ENCODE peak calls at places on chromosomes 13 and 19, in five cellular contexts. One of them, this sample, is unnamed.

GRCh38 chr19:47309608-47310007 is at the start of gene C5AR1:
- DNase-seq in esophagus squamous epithelium: no peak
- DNase-seq in fibroblast of lung: no peak
- DNase-seq in CD8-positive, alpha-beta T cell: no peak
- DNase-seq in MG63: no peak
- DNase-seq in this sample: no peak

GRCh38 chr13:94173312-94173854 is 306.1 kb downstream of the DCT start:
- DNase-seq in esophagus squamous epithelium: no peak
- DNase-seq in fibroblast of lung: peak; percentile 93
- DNase-seq in MG63: no peak
- DNase-seq in CD8-positive, alpha-beta T cell: no peak
- DNase-seq in this sample: no peak

GRCh38 chr13:25872871-25873607 is 178.8 kb downstream of the SHISA2 start:
- DNase-seq in fibroblast of lung: peak; percentile 36
- DNase-seq in esophagus squamous epithelium: no peak
- DNase-seq in MG63: no peak
- DNase-seq in CD8-positive, alpha-beta T cell: no peak
- DNase-seq in this sample: no peak

GRCh38 chr19:51342631-51343569 is 961 bp upstream of the VSIG10L start:
- DNase-seq in fibroblast of lung: no peak
- DNase-seq in CD8-positive, alpha-beta T cell: no peak
- DNase-seq in esophagus squamous epithelium: no peak
- DNase-seq in MG63: no peak
- DNase-seq in this sample: no peak

GRCh38 chr13:64239372-64239771 is 2823.7 kb upstream of the PCDH20 start:
- DNase-seq in esophagus squamous epithelium: no peak
- DNase-seq in fibroblast of lung: peak; percentile 82
- DNase-seq in MG63: no peak
- DNase-seq in CD8-positive, alpha-beta T cell: no peak
- DNase-seq in this sample: no peak

GRCh38 chr13:59464926-59465325 is 698.8 kb downstream of the DIAPH3 start:
- DNase-seq in MG63: no peak
- DNase-seq in CD8-positive, alpha-beta T cell: no peak
- DNase-seq in fibroblast of lung: no peak
- DNase-seq in esophagus squamous epithelium: no peak
- DNase-seq in this sample: no peak

GRCh38 chr19:58361900-58362271 is 665 bp downstream of the ZNF497 start:
- DNase-seq in fibroblast of lung: no peak
- DNase-seq in CD8-positive, alpha-beta T cell: peak; percentile 47
- DNase-seq in MG63: peak; percentile 70
- DNase-seq in esophagus squamous epithelium: no peak
- DNase-seq in this sample: peak; percentile 74

GRCh38 chr13:29140277-29140676 is 320.1 kb downstream of the MTUS2 start:
- DNase-seq in fibroblast of lung: peak; percentile 0
- DNase-seq in CD8-positive, alpha-beta T cell: no peak
- DNase-seq in esophagus squamous epithelium: no peak
- DNase-seq in MG63: peak; percentile 41
- DNase-seq in this sample: no peak

GRCh38 chr19:49932731-49933131 is 3.4 kb upstream of the NUP62 start:
- DNase-seq in CD8-positive, alpha-beta T cell: peak; percentile 63
- DNase-seq in MG63: no peak
- DNase-seq in fibroblast of lung: no peak
- DNase-seq in esophagus squamous epithelium: no peak
- DNase-seq in this sample: no peak

GRCh38 chr19:48874309-48875135 is 2.3 kb downstream of the PPP1R15A start:
- DNase-seq in esophagus squamous epithelium: no peak
- DNase-seq in CD8-positive, alpha-beta T cell: no peak
- DNase-seq in fibroblast of lung: peak; percentile 76
- DNase-seq in MG63: peak; percentile 81
- DNase-seq in this sample: no peak

GRCh38 chr19:55301459-55302331 is 17.9 kb downstream of the BRSK1 start:
- DNase-seq in esophagus squamous epithelium: no peak
- DNase-seq in CD8-positive, alpha-beta T cell: peak; percentile 90
- DNase-seq in fibroblast of lung: peak; percentile 47
- DNase-seq in MG63: peak; percentile 71
- DNase-seq in this sample: peak; percentile 66

GRCh38 chr19:412356-413355 is 3.7 kb upstream of the C2CD4C start:
- DNase-seq in MG63: no peak
- DNase-seq in fibroblast of lung: no peak
- DNase-seq in esophagus squamous epithelium: no peak
- DNase-seq in CD8-positive, alpha-beta T cell: peak; percentile 5
- DNase-seq in this sample: no peak

GRCh38 chr19:387777-388176 is 21.2 kb downstream of the C2CD4C start:
- DNase-seq in esophagus squamous epithelium: no peak
- DNase-seq in fibroblast of lung: no peak
- DNase-seq in CD8-positive, alpha-beta T cell: no peak
- DNase-seq in MG63: no peak
- DNase-seq in this sample: no peak

GRCh38 chr13:97285221-97285955 is 63.3 kb downstream of the MBNL2 start:
- DNase-seq in MG63: no peak
- DNase-seq in CD8-positive, alpha-beta T cell: no peak
- DNase-seq in fibroblast of lung: peak; percentile 17
- DNase-seq in esophagus squamous epithelium: no peak
- DNase-seq in this sample: no peak

GRCh38 chr13:78241278-78241919 is 322.8 kb upstream of the EDNRB start:
- DNase-seq in esophagus squamous epithelium: no peak
- DNase-seq in CD8-positive, alpha-beta T cell: no peak
- DNase-seq in fibroblast of lung: peak; percentile 12
- DNase-seq in MG63: peak; percentile 23
- DNase-seq in this sample: peak; percentile 87

GRCh38 chr19:29491491-29491890 is 34.3 kb upstream of the VSTM2B start:
- DNase-seq in MG63: no peak
- DNase-seq in esophagus squamous epithelium: no peak
- DNase-seq in CD8-positive, alpha-beta T cell: no peak
- DNase-seq in fibroblast of lung: no peak
- DNase-seq in this sample: no peak

GRCh38 chr13:99916366-99917103 is 55.0 kb downstream of the ZIC5 start:
- DNase-seq in fibroblast of lung: peak; percentile 59
- DNase-seq in MG63: no peak
- DNase-seq in esophagus squamous epithelium: no peak
- DNase-seq in CD8-positive, alpha-beta T cell: no peak
- DNase-seq in this sample: peak; percentile 18

GRCh38 chr19:33621811-33622504 is at the start of gene CHST8:
- DNase-seq in MG63: peak; percentile 45
- DNase-seq in fibroblast of lung: peak; percentile 44
- DNase-seq in esophagus squamous epithelium: no peak
- DNase-seq in CD8-positive, alpha-beta T cell: no peak
- DNase-seq in this sample: peak; percentile 77

GRCh38 chr19:42111811-42112210 is 20.4 kb downstream of the POU2F2 start:
- DNase-seq in CD8-positive, alpha-beta T cell: no peak
- DNase-seq in esophagus squamous epithelium: no peak
- DNase-seq in MG63: no peak
- DNase-seq in fibroblast of lung: peak; percentile 76
- DNase-seq in this sample: no peak

GRCh38 chr19:492091-492531 is 4.2 kb upstream of the MADCAM1 start:
- DNase-seq in CD8-positive, alpha-beta T cell: peak; percentile 50
- DNase-seq in fibroblast of lung: no peak
- DNase-seq in esophagus squamous epithelium: no peak
- DNase-seq in MG63: no peak
- DNase-seq in this sample: no peak

GRCh38 chr19:5593963-5594255 is 26.2 kb upstream of the TINCR start:
- DNase-seq in esophagus squamous epithelium: no peak
- DNase-seq in CD8-positive, alpha-beta T cell: no peak
- DNase-seq in fibroblast of lung: no peak
- DNase-seq in MG63: no peak
- DNase-seq in this sample: no peak

GRCh38 chr19:38401148-38401547 is 1.7 kb upstream of the FAM98C start:
- DNase-seq in CD8-positive, alpha-beta T cell: no peak
- DNase-seq in MG63: no peak
- DNase-seq in fibroblast of lung: peak; percentile 53
- DNase-seq in esophagus squamous epithelium: no peak
- DNase-seq in this sample: no peak

GRCh38 chr19:17579523-17580244 is 24.2 kb downstream of the COLGALT1 start:
- DNase-seq in fibroblast of lung: peak; percentile 25
- DNase-seq in MG63: peak; percentile 48
- DNase-seq in CD8-positive, alpha-beta T cell: no peak
- DNase-seq in esophagus squamous epithelium: no peak
- DNase-seq in this sample: peak; percentile 75

GRCh38 chr19:2221250-2221831 is 14.8 kb downstream of the PLEKHJ1 start:
- DNase-seq in esophagus squamous epithelium: no peak
- DNase-seq in CD8-positive, alpha-beta T cell: no peak
- DNase-seq in fibroblast of lung: no peak
- DNase-seq in MG63: no peak
- DNase-seq in this sample: no peak
- H3K36me3 ChIP-seq in esophagus squamous epithelium: peaks cover 52% of the 10 kb centered on the region
- H3K36me3 ChIP-seq in CD8-positive, alpha-beta T cell: peaks cover 12% of the 10 kb centered on the region
- H3K36me3 ChIP-seq in fibroblast of lung: peaks cover 43% of the 10 kb centered on the region
- H3K36me3 ChIP-seq in MG63: peaks cover 5% of the 10 kb centered on the region
- H3K36me3 ChIP-seq in this sample: peaks cover 36% of the 10 kb centered on the region

GRCh38 chr13:45415112-45415511 is 3.1 kb downstream of the SLC25A30 start:
- DNase-seq in CD8-positive, alpha-beta T cell: no peak
- DNase-seq in fibroblast of lung: no peak
- DNase-seq in MG63: no peak
- DNase-seq in esophagus squamous epithelium: no peak
- DNase-seq in this sample: no peak
- H3K4me3 ChIP-seq in CD8-positive, alpha-beta T cell: no peak overlapping the region
- H3K4me3 ChIP-seq in fibroblast of lung: peak overlapping the region; percentile 10
- H3K4me3 ChIP-seq in MG63: no peak overlapping the region
- H3K4me3 ChIP-seq in esophagus squamous epithelium: peak overlapping the region; percentile 62
- H3K4me3 ChIP-seq in this sample: no peak overlapping the region

GRCh38 chr13:19057588-19058340 is 123.9 kb downstream of the TUBA3C start:
- DNase-seq in fibroblast of lung: no peak
- DNase-seq in CD8-positive, alpha-beta T cell: no peak
- DNase-seq in esophagus squamous epithelium: no peak
- DNase-seq in MG63: no peak
- DNase-seq in this sample: no peak
- H3K27me3 ChIP-seq in fibroblast of lung: no peaks in the 10 kb centered on the region
- H3K27me3 ChIP-seq in CD8-positive, alpha-beta T cell: no peaks in the 10 kb centered on the region
- H3K27me3 ChIP-seq in esophagus squamous epithelium: no peaks in the 10 kb centered on the region
- H3K27me3 ChIP-seq in MG63: no peaks in the 10 kb centered on the region
- H3K27me3 ChIP-seq in this sample: peaks cover 4% of the 10 kb centered on the region

GRCh38 chr19:8482696-8483095 is 19.7 kb downstream of the PRAM1 start:
- DNase-seq in CD8-positive, alpha-beta T cell: no peak
- DNase-seq in MG63: no peak
- DNase-seq in fibroblast of lung: no peak
- DNase-seq in esophagus squamous epithelium: no peak
- DNase-seq in this sample: no peak
- H3K36me3 ChIP-seq in CD8-positive, alpha-beta T cell: peaks cover 31% of the 10 kb centered on the region
- H3K36me3 ChIP-seq in MG63: peaks cover 86% of the 10 kb centered on the region
- H3K36me3 ChIP-seq in fibroblast of lung: peaks cover 31% of the 10 kb centered on the region
- H3K36me3 ChIP-seq in esophagus squamous epithelium: peaks cover 41% of the 10 kb centered on the region
- H3K36me3 ChIP-seq in this sample: peaks cover 68% of the 10 kb centered on the region

GRCh38 chr13:79384022-79384610 is 21.9 kb downstream of the RBM26 start:
- DNase-seq in CD8-positive, alpha-beta T cell: no peak
- DNase-seq in fibroblast of lung: no peak
- DNase-seq in esophagus squamous epithelium: no peak
- DNase-seq in MG63: no peak
- DNase-seq in this sample: no peak
- H3K4me3 ChIP-seq in CD8-positive, alpha-beta T cell: no peak overlapping the region
- H3K4me3 ChIP-seq in fibroblast of lung: no peak overlapping the region
- H3K4me3 ChIP-seq in esophagus squamous epithelium: no peak overlapping the region
- H3K4me3 ChIP-seq in MG63: no peak overlapping the region
- H3K4me3 ChIP-seq in this sample: no peak overlapping the region

This sample was measured in SJCRH30.